ENCODE peak calls at places on chromosomes 7 and 10, in four cellular contexts. E, T, M and X are unnamed samples.

GRCh38 chr10:82419981-82420380 is 545.0 kb downstream of the NRG3 start:
- DNase-seq in E (no peak), T (no peak), M (no peak), X (no peak)

GRCh38 chr7:73829921-73830617 is 727 bp upstream of the CLDN4 start:
- DNase-seq in E (peak; percentile 86), T (no peak), M (no peak), X (no peak)

GRCh38 chr10:118332948-118333710 is 9.0 kb downstream of the FAM204A start:
- DNase-seq in E (peak; percentile 25), T (no peak), M (no peak), X (no peak)

GRCh38 chr10:86876748-86877147 is 80.7 kb downstream of the MMRN2 start:
- DNase-seq in E (no peak), T (no peak), M (no peak), X (no peak)

GRCh38 chr7:102429141-102429904 is 4.1 kb upstream of the ORAI2 start:
- DNase-seq in E (no peak), T (no peak), M (no peak), X (no peak)

GRCh38 chr10:63365976-63366765 is 99.6 kb downstream of the JMJD1C start:
- DNase-seq in E (peak; percentile 52), T (no peak), M (no peak), X (no peak)

GRCh38 chr7:45292481-45292880 is 134.9 kb downstream of the RAMP3 start:
- DNase-seq in E (no peak), T (no peak), M (no peak), X (no peak)

GRCh38 chr7:17941171-17941490 is 837 bp upstream of the SNX13 start:
- DNase-seq in E (peak; percentile 18), T (no peak), M (no peak), X (no peak)

GRCh38 chr10:73113543-73113942 is 3.3 kb downstream of the NUDT13 start:
- DNase-seq in E (no peak), T (no peak), M (no peak), X (no peak)

GRCh38 chr10:5894873-5895272 is 4.8 kb downstream of the FBH1 start:
- DNase-seq in E (no peak), T (peak; percentile 72), M (no peak), X (no peak)

GRCh38 chr7:44631458-44632115 is 25.2 kb downstream of the OGDH start:
- DNase-seq in E (no peak), T (no peak), M (no peak), X (no peak)

DNA sequence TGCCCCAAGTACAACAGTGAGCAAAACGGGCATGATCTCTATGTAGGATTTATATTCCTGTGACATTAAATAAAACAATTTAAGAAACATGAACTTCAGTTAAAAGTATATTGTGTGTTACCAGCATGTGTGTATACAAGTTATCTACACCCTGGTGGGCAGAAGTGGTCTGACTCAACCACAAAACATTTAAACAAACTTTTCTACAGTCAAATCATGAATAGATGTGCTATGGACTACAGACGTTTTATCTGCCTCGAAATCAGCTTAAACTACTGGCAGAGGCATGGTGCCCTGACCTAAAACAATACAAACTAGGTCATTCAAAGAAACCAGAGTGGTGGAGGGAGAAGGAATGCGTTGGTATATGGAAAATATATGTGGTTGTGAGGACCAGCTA is 3.6 kb downstream of the ARL3 start:
- DNase-seq in E (peak; percentile 67), T (peak; percentile 16), M (no peak), X (no peak)
- TF ChIP-seq TARDBP in E (no peak), T (no peak), M (no peak), X (no peak)

DNA sequence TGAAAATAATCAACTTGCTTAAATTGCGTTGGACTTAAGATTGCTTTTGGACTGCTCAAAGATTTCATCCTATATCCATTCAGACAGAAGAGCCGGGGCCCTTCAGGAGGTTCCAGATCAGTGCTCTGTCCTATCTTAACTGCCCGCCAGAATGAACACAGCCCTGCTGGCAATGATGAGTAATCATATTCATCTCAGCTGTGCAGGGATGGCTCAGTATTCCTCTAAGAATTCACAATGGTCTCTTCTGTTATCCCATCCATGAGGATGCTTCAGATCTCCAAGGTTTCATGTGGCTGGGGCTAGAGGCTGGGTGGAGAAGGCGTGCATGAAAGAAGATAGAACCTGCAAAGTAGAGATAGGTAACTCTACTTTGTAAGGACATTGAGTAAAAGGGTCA is 80.0 kb upstream of the NPVF start:
- DNase-seq in E (no peak), T (no peak), M (no peak), X (no peak)
- TF ChIP-seq BHLHE40 in E (no peak), T (no peak), M (no peak), X (no peak)

GRCh38 chr7:77419102-77419501 is 3.0 kb upstream of the GSAP start:
- DNase-seq in E (no peak), T (no peak), M (no peak), X (no peak)

GRCh38 chr7:77417801-77418200 is 1.7 kb upstream of the GSAP start:
- DNase-seq in E (no peak), T (no peak), M (no peak), X (no peak)

GRCh38 chr7:77420438-77420837 is 4.3 kb upstream of the GSAP start:
- DNase-seq in E (no peak), T (no peak), M (no peak), X (no peak)

GRCh38 chr7:77422500-77422899 is 6.4 kb upstream of the GSAP start:
- DNase-seq in E (no peak), T (no peak), M (no peak), X (no peak)

GRCh38 chr7:77421273-77421672 is 5.1 kb upstream of the GSAP start:
- DNase-seq in E (no peak), T (no peak), M (no peak), X (no peak)
- TF ChIP-seq SP1 in E (no peak), T (no peak), M (no peak), X (no peak)

GRCh38 chr7:128381161-128381821 is 19.8 kb upstream of the PRRT4 start:
- DNase-seq in E (no peak), T (peak; percentile 91), M (no peak), X (peak; percentile 81)
- TF ChIP-seq TARDBP in E (no peak), T (no peak), M (no peak), X (no peak)

GRCh38 chr7:143130541-143130940 is 1.3 kb upstream of the PIP start:
- DNase-seq in E (no peak), T (no peak), M (no peak), X (no peak)

GRCh38 chr7:143129477-143129876 is 2.4 kb upstream of the PIP start:
- DNase-seq in E (no peak), T (no peak), M (no peak), X (no peak)

GRCh38 chr7:143129051-143129450 is 2.8 kb upstream of the PIP start:
- DNase-seq in E (no peak), T (no peak), M (no peak), X (no peak)

GRCh38 chr7:143120696-143121405 is 11.0 kb upstream of the PIP start:
- DNase-seq in E (no peak), T (no peak), M (no peak), X (no peak)

DNA sequence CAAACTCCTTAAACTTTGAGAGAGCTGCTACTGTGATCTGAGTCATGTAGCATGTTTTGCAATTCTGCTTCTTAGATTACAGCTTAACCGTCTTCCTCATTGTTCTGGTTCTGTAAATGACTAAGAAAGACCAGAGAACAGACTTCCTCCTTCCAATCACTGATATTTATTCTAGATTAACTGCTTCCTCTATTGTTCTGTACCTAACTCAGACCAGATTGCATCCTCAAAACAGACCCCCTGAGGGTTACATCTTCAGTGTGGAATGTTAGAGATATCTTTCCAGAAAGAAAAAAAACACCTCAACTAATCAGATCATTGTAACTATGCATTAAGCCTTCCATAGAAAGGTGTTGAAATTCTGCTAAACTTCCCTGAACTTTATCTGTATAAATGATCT is 5.7 kb upstream of the PIP start:
- DNase-seq in E (no peak), T (no peak), M (no peak), X (no peak)
- TF ChIP-seq BHLHE40 in E (no peak), T (no peak), M (no peak), X (no peak)